ENCODE peak calls at places on chromosomes 16 and 17, in seven cellular contexts. V is activated effector memory CD4-positive, alpha-beta T cell treated with anti-CD3 and anti-CD28 coated beads, Interleukin-2, amount 50 U/mL, for 16 hours; S is HCT116; T is neural progenitor cell; Y is NCI-H69; X is AML-193; D is activated CD8-positive, alpha-beta memory T cell treated with anti-CD3 and anti-CD28 coated beads for 1 hour. I is an unnamed sample.

GRCh38 chr17:48002208-48002919 is 31.5 kb downstream of the CDK5RAP3 start:
- DNase-seq in V (no peak), S (no peak), T (peak), Y (peak), X (peak), D (no peak), I (no peak)

GRCh38 chr17:512926-513325 is 160.3 kb upstream of the RPH3AL start:
- DNase-seq in V (no peak), S (no peak), T (no peak), Y (no peak), X (no peak), D (no peak), I (no peak)

GRCh38 chr16:10770907-10771306 is 27.3 kb downstream of the NUBP1 start:
- DNase-seq in V (no peak), S (no peak), T (no peak), Y (no peak), X (peak), D (no peak), I (no peak)

GRCh38 chr16:13791095-13791494 is 128.9 kb upstream of the ERCC4 start:
- DNase-seq in V (no peak), S (no peak), T (no peak), Y (peak), X (no peak), D (no peak), I (no peak)

GRCh38 chr16:15907863-15908478 is 19.6 kb upstream of the CEP20 start:
- DNase-seq in V (peak), S (peak), T (peak), Y (peak), X (no peak), D (no peak), I (no peak)

GRCh38 chr17:29084476-29085148 is 41.7 kb downstream of the PIPOX start:
- DNase-seq in V (no peak), S (no peak), T (peak), Y (peak), X (no peak), D (no peak), I (no peak)

GRCh38 chr17:21505819-21506815 is 130.0 kb downstream of the KCNJ12 start:
- DNase-seq in V (no peak), S (no peak), T (no peak), Y (no peak), X (no peak), D (no peak), I (no peak)

GRCh38 chr16:3961449-3961849 is 80.9 kb upstream of the CREBBP start:
- DNase-seq in V (no peak), S (no peak), T (no peak), Y (no peak), X (no peak), D (no peak), I (no peak)

GRCh38 chr16:88468289-88469129 is 15.4 kb downstream of the ZFPM1 start:
- DNase-seq in V (peak), S (peak), T (peak), Y (peak), X (no peak), D (no peak), I (no peak)

GRCh38 chr16:31333686-31334649 is 21.0 kb upstream of the ITGAX start:
- DNase-seq in V (peak), S (peak), T (peak), Y (peak), X (peak), D (no peak), I (peak)

GRCh38 chr17:28545787-28546415 is 6.5 kb downstream of the UNC119 start:
- DNase-seq in V (no peak), S (no peak), T (no peak), Y (no peak), X (no peak), D (no peak), I (no peak)

GRCh38 chr16:31168848-31169247 is 11.1 kb upstream of the FUS start:
- DNase-seq in V (no peak), S (no peak), T (no peak), Y (no peak), X (no peak), D (no peak), I (no peak)

GRCh38 chr17:1961187-1961586 is 63.9 kb downstream of the RTN4RL1 start:
- DNase-seq in V (no peak), S (no peak), T (peak), Y (peak), X (no peak), D (no peak), I (no peak)

GRCh38 chr16:85234310-85235235 is 122.3 kb upstream of the CIBAR2 start:
- DNase-seq in V (no peak), S (no peak), T (peak), Y (peak), X (no peak), D (no peak), I (peak)

GRCh38 chr17:59154335-59154720 is 658 bp downstream of the SKA2 start:
- DNase-seq in V (peak), S (no peak), T (peak), Y (peak), X (peak), D (no peak), I (no peak)

GRCh38 chr16:48323783-48324775 is 61.1 kb downstream of the SIAH1 start:
- DNase-seq in V (no peak), S (no peak), T (no peak), Y (no peak), X (no peak), D (no peak), I (no peak)

GRCh38 chr17:27533874-27534815 is 77.9 kb downstream of the KSR1 start:
- DNase-seq in V (no peak), S (no peak), T (peak), Y (peak), X (no peak), D (no peak), I (no peak)

GRCh38 chr16:56362057-56362655 is 63.2 kb downstream of the AMFR start:
- DNase-seq in V (no peak), S (no peak), T (no peak), Y (no peak), X (no peak), D (no peak), I (no peak)

GRCh38 chr17:64130559-64131001 is 636 bp upstream of the ERN1 start:
- DNase-seq in V (peak), S (no peak), T (no peak), Y (no peak), X (no peak), D (no peak), I (peak)

GRCh38 chr17:49076575-49077384 is 55.8 kb upstream of the B4GALNT2 start:
- DNase-seq in V (no peak), S (no peak), T (no peak), Y (no peak), X (no peak), D (no peak), I (no peak)

GRCh38 chr16:23504453-23505179 is 5.7 kb downstream of the GGA2 start:
- DNase-seq in V (peak), S (peak), T (peak), Y (peak), X (peak), D (peak), I (no peak)

GRCh38 chr16:73228649-73229048 is 180.7 kb upstream of the ZFHX3 start:
- DNase-seq in V (no peak), S (no peak), T (no peak), Y (no peak), X (no peak), D (no peak), I (no peak)

GRCh38 chr17:51056813-51057510 is 63.7 kb downstream of the SPAG9 start:
- DNase-seq in V (no peak), S (peak), T (peak), Y (peak), X (peak), D (peak), I (no peak)